ENCODE peak calls at places on chromosome 9, in nine cellular contexts. N is HFF-Myc; L is NCI-H2171; G is suprapubic skin; Z is OCI-M1; J is activated T-cell treated with anti-CD3 and anti-CD28 coated beads, Interleukin-2, amount 50 U/mL, for 4 hours; K is GM12864; O is cardiac fibroblast; H is NCI-H1694 treated with DMSO at 0.1 percent for 48 hours. U is an unnamed sample.

GRCh38 chr9:88219601-88220000 is 81.3 kb upstream of the SPATA31C2 start:
- DNase-seq in H (no peak), K (no peak), G (no peak), Z (no peak), N (no peak), L (no peak), O (no peak), J (no peak), U (no peak)

GRCh38 chr9:134068742-134069535 is 1.1 kb upstream of the BRD3 start:
- DNase-seq in G (peak), O (no peak), Z (no peak), K (no peak), L (no peak), J (no peak), N (no peak), H (no peak), U (peak)

GRCh38 chr9:107681988-107682387 is 192.4 kb upstream of the KLF4 start:
- DNase-seq in K (no peak), N (no peak), L (no peak), J (no peak), Z (no peak), O (no peak), H (no peak), G (no peak), U (no peak)

GRCh38 chr9:121613009-121613766 is 38.2 kb upstream of the DAB2IP start:
- DNase-seq in K (no peak), L (no peak), N (no peak), Z (peak), O (no peak), G (no peak), H (no peak), J (no peak), U (no peak)

GRCh38 chr9:88197781-88198345 is 59.6 kb upstream of the SPATA31C2 start:
- DNase-seq in H (no peak), Z (peak), G (no peak), N (peak), O (peak), L (no peak), J (no peak), K (no peak), U (no peak)

GRCh38 chr9:131382850-131383729 is 10.8 kb upstream of the PRRC2B start:
- DNase-seq in K (no peak), G (no peak), O (peak), N (peak), L (peak), Z (no peak), J (no peak), H (peak), U (no peak)

GRCh38 chr9:76618762-76619161 is 145.5 kb upstream of the PCA3 start:
- DNase-seq in H (no peak), O (peak), K (no peak), J (no peak), Z (no peak), G (no peak), N (peak), L (no peak), U (no peak)

GRCh38 chr9:101458955-101459631 is 23.5 kb upstream of the ALDOB start:
- DNase-seq in K (peak), N (peak), L (peak), H (peak), O (peak), J (no peak), Z (peak), G (no peak), U (no peak)

GRCh38 chr9:129720865-129721545 is 31.8 kb downstream of the PTGES start:
- DNase-seq in O (no peak), J (no peak), L (no peak), H (no peak), G (no peak), K (no peak), Z (peak), N (no peak), U (no peak)

U was measured in kidney.